ENCODE peak calls at places on chromosomes 5 and 9, in seven cellular contexts. One of them, this sample, is unnamed.

GRCh38 chr9:133849076-133849670 is 111.0 kb upstream of the SARDH start:
- DNase-seq in upper lobe of right lung: no peak
- DNase-seq in spleen: no peak
- DNase-seq in Peyer's patch: no peak
- DNase-seq in psoas muscle: no peak
- DNase-seq in GM12865: no peak
- DNase-seq in CD4-positive, alpha-beta memory T cell: no peak
- DNase-seq in this sample: no peak

GRCh38 chr5:24401767-24402166 is 243.0 kb downstream of the CDH10 start:
- DNase-seq in upper lobe of right lung: no peak
- DNase-seq in spleen: no peak
- DNase-seq in Peyer's patch: no peak
- DNase-seq in psoas muscle: no peak
- DNase-seq in GM12865: no peak
- DNase-seq in CD4-positive, alpha-beta memory T cell: no peak
- DNase-seq in this sample: peak

GRCh38 chr5:110951373-110951791 is 120.1 kb upstream of the TSLP start:
- DNase-seq in upper lobe of right lung: no peak
- DNase-seq in spleen: no peak
- DNase-seq in Peyer's patch: no peak
- DNase-seq in psoas muscle: no peak
- DNase-seq in GM12865: no peak
- DNase-seq in CD4-positive, alpha-beta memory T cell: no peak
- DNase-seq in this sample: no peak

GRCh38 chr5:163807781-163808180 is 302.4 kb downstream of the MAT2B start:
- DNase-seq in upper lobe of right lung: no peak
- DNase-seq in spleen: no peak
- DNase-seq in Peyer's patch: no peak
- DNase-seq in psoas muscle: no peak
- DNase-seq in GM12865: no peak
- DNase-seq in CD4-positive, alpha-beta memory T cell: no peak
- DNase-seq in this sample: no peak

GRCh38 chr9:72256912-72257311 is 107.7 kb downstream of the GDA start:
- DNase-seq in upper lobe of right lung: no peak
- DNase-seq in spleen: no peak
- DNase-seq in Peyer's patch: no peak
- DNase-seq in psoas muscle: no peak
- DNase-seq in GM12865: no peak
- DNase-seq in CD4-positive, alpha-beta memory T cell: no peak
- DNase-seq in this sample: no peak

GRCh38 chr5:61600141-61600480 is 268.1 kb downstream of the ZSWIM6 start:
- DNase-seq in upper lobe of right lung: no peak
- DNase-seq in spleen: no peak
- DNase-seq in Peyer's patch: no peak
- DNase-seq in psoas muscle: no peak
- DNase-seq in GM12865: no peak
- DNase-seq in CD4-positive, alpha-beta memory T cell: no peak
- DNase-seq in this sample: no peak

GRCh38 chr5:2757563-2758311 is 6.3 kb upstream of the IRX2 start:
- DNase-seq in upper lobe of right lung: peak
- DNase-seq in spleen: no peak
- DNase-seq in Peyer's patch: no peak
- DNase-seq in psoas muscle: no peak
- DNase-seq in GM12865: no peak
- DNase-seq in CD4-positive, alpha-beta memory T cell: no peak
- DNase-seq in this sample: peak

GRCh38 chr5:123545506-123545905 is 33.5 kb downstream of the CSNK1G3 start:
- DNase-seq in upper lobe of right lung: no peak
- DNase-seq in spleen: no peak
- DNase-seq in Peyer's patch: no peak
- DNase-seq in psoas muscle: no peak
- DNase-seq in GM12865: no peak
- DNase-seq in CD4-positive, alpha-beta memory T cell: peak
- DNase-seq in this sample: no peak

GRCh38 chr9:38073882-38074281 is 4.9 kb upstream of the SHB start:
- DNase-seq in upper lobe of right lung: no peak
- DNase-seq in spleen: no peak
- DNase-seq in Peyer's patch: no peak
- DNase-seq in psoas muscle: no peak
- DNase-seq in GM12865: no peak
- DNase-seq in CD4-positive, alpha-beta memory T cell: no peak
- DNase-seq in this sample: no peak

GRCh38 chr9:12723409-12724028 is 30.3 kb downstream of the TYRP1 start:
- DNase-seq in upper lobe of right lung: no peak
- DNase-seq in spleen: no peak
- DNase-seq in Peyer's patch: no peak
- DNase-seq in psoas muscle: no peak
- DNase-seq in GM12865: peak
- DNase-seq in CD4-positive, alpha-beta memory T cell: no peak
- DNase-seq in this sample: no peak

GRCh38 chr5:162372265-162372664 is 304.7 kb downstream of the GABRG2 start:
- DNase-seq in upper lobe of right lung: no peak
- DNase-seq in spleen: no peak
- DNase-seq in Peyer's patch: no peak
- DNase-seq in psoas muscle: no peak
- DNase-seq in GM12865: no peak
- DNase-seq in CD4-positive, alpha-beta memory T cell: no peak
- DNase-seq in this sample: no peak

GRCh38 chr5:98341038-98341710 is 432.3 kb upstream of the RGMB start:
- DNase-seq in upper lobe of right lung: no peak
- DNase-seq in spleen: no peak
- DNase-seq in Peyer's patch: no peak
- DNase-seq in psoas muscle: no peak
- DNase-seq in GM12865: no peak
- DNase-seq in CD4-positive, alpha-beta memory T cell: no peak
- DNase-seq in this sample: peak

GRCh38 chr5:90957906-90958305 is 399.3 kb downstream of the ADGRV1 start:
- DNase-seq in upper lobe of right lung: no peak
- DNase-seq in spleen: no peak
- DNase-seq in Peyer's patch: no peak
- DNase-seq in psoas muscle: no peak
- DNase-seq in GM12865: no peak
- DNase-seq in CD4-positive, alpha-beta memory T cell: no peak
- DNase-seq in this sample: no peak

GRCh38 chr5:163473613-163474243 is 13.3 kb downstream of the HMMR start:
- DNase-seq in upper lobe of right lung: no peak
- DNase-seq in spleen: no peak
- DNase-seq in Peyer's patch: no peak
- DNase-seq in psoas muscle: no peak
- DNase-seq in GM12865: peak
- DNase-seq in CD4-positive, alpha-beta memory T cell: no peak
- DNase-seq in this sample: no peak

GRCh38 chr5:68911840-68912690 is 181.7 kb upstream of the SLC30A5 start:
- DNase-seq in upper lobe of right lung: no peak
- DNase-seq in spleen: no peak
- DNase-seq in Peyer's patch: no peak
- DNase-seq in psoas muscle: no peak
- DNase-seq in GM12865: no peak
- DNase-seq in CD4-positive, alpha-beta memory T cell: no peak
- DNase-seq in this sample: peak

GRCh38 chr5:125298711-125299379 is 552.4 kb upstream of the ZNF608 start:
- DNase-seq in upper lobe of right lung: no peak
- DNase-seq in spleen: no peak
- DNase-seq in Peyer's patch: no peak
- DNase-seq in psoas muscle: no peak
- DNase-seq in GM12865: no peak
- DNase-seq in CD4-positive, alpha-beta memory T cell: no peak
- DNase-seq in this sample: no peak

GRCh38 chr9:74463825-74464224 is 33.3 kb upstream of the RORB start:
- DNase-seq in upper lobe of right lung: no peak
- DNase-seq in spleen: no peak
- DNase-seq in Peyer's patch: no peak
- DNase-seq in psoas muscle: no peak
- DNase-seq in GM12865: no peak
- DNase-seq in CD4-positive, alpha-beta memory T cell: no peak
- DNase-seq in this sample: no peak

GRCh38 chr9:13431137-13431536 is 151.6 kb upstream of the MPDZ start:
- DNase-seq in upper lobe of right lung: no peak
- DNase-seq in spleen: no peak
- DNase-seq in Peyer's patch: no peak
- DNase-seq in psoas muscle: no peak
- DNase-seq in GM12865: no peak
- DNase-seq in CD4-positive, alpha-beta memory T cell: no peak
- DNase-seq in this sample: no peak

GRCh38 chr9:134922066-134922931 is 4.6 kb upstream of the FCN1 start:
- DNase-seq in upper lobe of right lung: peak
- DNase-seq in spleen: peak
- DNase-seq in Peyer's patch: no peak
- DNase-seq in psoas muscle: no peak
- DNase-seq in GM12865: no peak
- DNase-seq in CD4-positive, alpha-beta memory T cell: no peak
- DNase-seq in this sample: no peak

GRCh38 chr9:108473209-108474112 is 382.3 kb downstream of the ACTL7B start:
- DNase-seq in upper lobe of right lung: no peak
- DNase-seq in spleen: no peak
- DNase-seq in Peyer's patch: no peak
- DNase-seq in psoas muscle: peak
- DNase-seq in GM12865: no peak
- DNase-seq in CD4-positive, alpha-beta memory T cell: no peak
- DNase-seq in this sample: peak

GRCh38 chr9:131013015-131013755 is 4.2 kb downstream of the LAMC3 start:
- DNase-seq in upper lobe of right lung: no peak
- DNase-seq in spleen: no peak
- DNase-seq in Peyer's patch: no peak
- DNase-seq in psoas muscle: peak
- DNase-seq in GM12865: no peak
- DNase-seq in CD4-positive, alpha-beta memory T cell: no peak
- DNase-seq in this sample: no peak

GRCh38 chr5:53556001-53556400 is 4.4 kb upstream of the NDUFS4 start:
- DNase-seq in upper lobe of right lung: no peak
- DNase-seq in spleen: no peak
- DNase-seq in Peyer's patch: no peak
- DNase-seq in psoas muscle: no peak
- DNase-seq in GM12865: no peak
- DNase-seq in CD4-positive, alpha-beta memory T cell: no peak
- DNase-seq in this sample: no peak

GRCh38 chr5:53560506-53561191 is at the start of gene NDUFS4:
- DNase-seq in upper lobe of right lung: peak
- DNase-seq in spleen: peak
- DNase-seq in Peyer's patch: peak
- DNase-seq in psoas muscle: peak
- DNase-seq in GM12865: peak
- DNase-seq in CD4-positive, alpha-beta memory T cell: peak
- DNase-seq in this sample: peak

GRCh38 chr5:53560028-53560427 is 411 bp upstream of the NDUFS4 start:
- DNase-seq in upper lobe of right lung: no peak
- DNase-seq in spleen: no peak
- DNase-seq in Peyer's patch: no peak
- DNase-seq in psoas muscle: no peak
- DNase-seq in GM12865: no peak
- DNase-seq in CD4-positive, alpha-beta memory T cell: no peak
- DNase-seq in this sample: no peak

GRCh38 chr5:53557386-53557785 is 3.1 kb upstream of the NDUFS4 start:
- DNase-seq in upper lobe of right lung: no peak
- DNase-seq in spleen: no peak
- DNase-seq in Peyer's patch: no peak
- DNase-seq in psoas muscle: no peak
- DNase-seq in GM12865: no peak
- DNase-seq in CD4-positive, alpha-beta memory T cell: no peak
- DNase-seq in this sample: peak

GRCh38 chr5:53558966-53559365 is 1.5 kb upstream of the NDUFS4 start:
- DNase-seq in upper lobe of right lung: no peak
- DNase-seq in spleen: no peak
- DNase-seq in Peyer's patch: no peak
- DNase-seq in psoas muscle: no peak
- DNase-seq in GM12865: no peak
- DNase-seq in CD4-positive, alpha-beta memory T cell: no peak
- DNase-seq in this sample: no peak
- H3K4me3 ChIP-seq in upper lobe of right lung: no peak
- H3K4me3 ChIP-seq in spleen: no peak
- H3K4me3 ChIP-seq in Peyer's patch: no peak
- H3K4me3 ChIP-seq in psoas muscle: no peak
- H3K4me3 ChIP-seq in GM12865: no peak
- H3K4me3 ChIP-seq in CD4-positive, alpha-beta memory T cell: no peak
- H3K4me3 ChIP-seq in this sample: no peak

DNA sequence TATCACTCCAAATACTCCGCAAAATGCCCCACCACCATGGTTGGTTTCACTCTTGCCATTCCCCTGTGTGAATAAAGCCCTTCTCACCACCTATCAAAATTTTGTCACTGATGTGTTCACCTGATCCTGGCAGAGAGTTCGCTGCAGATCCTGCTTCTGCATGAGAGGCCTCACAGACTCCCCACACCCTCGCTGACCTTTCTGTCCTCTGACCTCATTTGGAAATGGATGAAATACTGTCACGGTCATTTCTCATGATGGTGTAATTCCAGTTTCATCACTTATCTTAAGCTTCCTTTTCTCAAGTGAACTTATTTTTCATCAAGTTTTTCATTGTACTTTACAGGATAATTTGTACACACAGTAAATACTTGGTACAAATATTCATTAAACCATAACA is 131.3 kb downstream of the FRMD3 start:
- DNase-seq in upper lobe of right lung: no peak
- DNase-seq in spleen: no peak
- DNase-seq in Peyer's patch: no peak
- DNase-seq in psoas muscle: no peak
- DNase-seq in GM12865: no peak
- DNase-seq in CD4-positive, alpha-beta memory T cell: no peak
- DNase-seq in this sample: no peak
- H3K4me3 ChIP-seq in upper lobe of right lung: no peak
- H3K4me3 ChIP-seq in spleen: no peak
- H3K4me3 ChIP-seq in Peyer's patch: no peak
- H3K4me3 ChIP-seq in psoas muscle: no peak
- H3K4me3 ChIP-seq in GM12865: no peak
- H3K4me3 ChIP-seq in CD4-positive, alpha-beta memory T cell: no peak
- H3K4me3 ChIP-seq in this sample: no peak

DNA sequence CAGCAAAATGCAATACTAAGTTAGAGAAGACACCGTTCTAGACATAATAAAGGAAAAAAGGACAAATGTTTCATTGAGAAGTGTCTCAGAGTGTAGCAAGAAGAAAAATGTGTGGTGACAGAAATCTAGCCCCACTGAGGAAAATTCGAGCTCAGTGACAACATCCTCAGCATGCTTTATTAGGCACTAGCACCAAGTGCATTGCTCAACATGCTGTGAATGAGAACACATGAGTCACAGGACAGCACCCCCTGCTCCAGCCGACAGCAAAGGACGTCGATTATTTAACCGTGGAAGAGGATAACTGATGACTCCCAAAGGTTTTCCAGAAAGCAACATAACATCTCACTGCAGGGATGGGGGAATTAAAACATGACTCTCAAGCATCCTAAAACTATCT is 182.7 kb downstream of the GNAQ start:
- DNase-seq in upper lobe of right lung: no peak
- DNase-seq in spleen: no peak
- DNase-seq in Peyer's patch: no peak
- DNase-seq in psoas muscle: peak
- DNase-seq in GM12865: no peak
- DNase-seq in CD4-positive, alpha-beta memory T cell: no peak
- DNase-seq in this sample: peak
- H3K4me3 ChIP-seq in upper lobe of right lung: no peak
- H3K4me3 ChIP-seq in spleen: no peak
- H3K4me3 ChIP-seq in Peyer's patch: no peak
- H3K4me3 ChIP-seq in psoas muscle: no peak
- H3K4me3 ChIP-seq in GM12865: no peak
- H3K4me3 ChIP-seq in CD4-positive, alpha-beta memory T cell: no peak
- H3K4me3 ChIP-seq in this sample: no peak

DNA sequence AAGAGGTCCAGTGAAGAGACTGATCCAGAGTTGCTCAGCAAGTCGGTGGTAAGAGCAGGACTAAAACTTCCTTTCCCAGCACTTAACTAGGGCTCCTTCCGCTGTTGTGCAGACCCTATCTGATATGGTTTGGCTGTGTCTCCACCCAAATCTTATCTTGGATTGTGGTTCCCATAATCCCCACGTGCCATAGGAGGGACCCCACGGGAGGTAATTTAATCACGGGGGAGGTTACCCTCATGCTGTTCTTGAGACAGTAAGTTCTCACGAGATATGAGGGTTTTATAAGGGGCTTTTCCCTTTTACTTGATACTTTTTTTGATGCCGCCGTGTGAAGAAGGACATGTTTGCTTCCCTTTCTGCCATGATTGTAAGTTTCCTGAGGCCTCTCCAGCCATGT is 221.9 kb upstream of the GLRA1 start:
- DNase-seq in upper lobe of right lung: no peak
- DNase-seq in spleen: no peak
- DNase-seq in Peyer's patch: no peak
- DNase-seq in psoas muscle: no peak
- DNase-seq in GM12865: no peak
- DNase-seq in CD4-positive, alpha-beta memory T cell: no peak
- DNase-seq in this sample: no peak
- H3K4me3 ChIP-seq in upper lobe of right lung: no peak
- H3K4me3 ChIP-seq in spleen: no peak
- H3K4me3 ChIP-seq in Peyer's patch: no peak
- H3K4me3 ChIP-seq in psoas muscle: no peak
- H3K4me3 ChIP-seq in GM12865: no peak
- H3K4me3 ChIP-seq in CD4-positive, alpha-beta memory T cell: no peak
- H3K4me3 ChIP-seq in this sample: no peak

This sample was measured in skeletal muscle cell.